ENCODE peak calls at places on chromosome 22, in six cellular contexts. B is tibial artery; S is mucosa of descending colon; H is fibroblast of lung; U is effector memory CD4-positive, alpha-beta T cell; K is spleen. X is an unnamed sample. For H3K9me3, H3K4me1 and H3K36me3, the result is how much of the 10 kb centered on the place peaks cover.

GRCh38 chr22:50606561-50607365 is 6.2 kb downstream of the MAPK8IP2 start:
- DNase-seq in B (no peak), H (no peak), S (no peak), K (peak), U (no peak), X (no peak)

GRCh38 chr22:36258750-36259619 is 6.1 kb downstream of the APOL1 start:
- DNase-seq in B (no peak), U (no peak), K (no peak), S (peak), H (peak), X (no peak)

GRCh38 chr22:42078469-42079318 is 806 bp upstream of the SMDT1 start:
- DNase-seq in B (no peak), U (no peak), H (peak), S (no peak), K (no peak), X (no peak)

GRCh38 chr22:50467341-50467740 is 7.5 kb downstream of the SBF1 start:
- DNase-seq in U (no peak), B (no peak), S (no peak), H (no peak), K (no peak), X (no peak)

GRCh38 chr22:17703811-17704210 is 65.3 kb downstream of the BCL2L13 start:
- DNase-seq in U (no peak), K (no peak), S (no peak), B (no peak), H (peak), X (no peak)

GRCh38 chr22:45240137-45240809 is 421 bp downstream of the KIAA0930 start:
- DNase-seq in U (peak), B (no peak), S (peak), H (no peak), K (peak), X (no peak)

GRCh38 chr22:50191041-50191740 is 5.5 kb downstream of the TRABD start:
- DNase-seq in K (peak), B (no peak), U (peak), S (peak), H (no peak), X (peak)

GRCh38 chr22:20865869-20866445 is 7.2 kb downstream of the SNAP29 start:
- DNase-seq in K (no peak), U (no peak), S (no peak), B (no peak), H (no peak), X (no peak)

GRCh38 chr22:42236268-42236667 is 34.2 kb downstream of the TCF20 start:
- DNase-seq in B (no peak), K (no peak), H (no peak), S (no peak), U (no peak), X (no peak)

GRCh38 chr22:23913306-23913660 is 19.1 kb downstream of the MIF start:
- DNase-seq in H (no peak), K (no peak), S (no peak), B (no peak), U (no peak), X (no peak)

GRCh38 chr22:19066531-19067271 is 55.5 kb downstream of the DGCR2 start:
- DNase-seq in S (no peak), H (peak), K (peak), B (no peak), U (no peak), X (no peak)

GRCh38 chr22:44453441-44454112 is 44.5 kb downstream of the RTL6 start:
- DNase-seq in B (no peak), K (peak), U (no peak), S (no peak), H (no peak), X (no peak)

GRCh38 chr22:17258015-17258827 is 39.0 kb upstream of the ADA2 start:
- DNase-seq in K (peak), B (no peak), U (peak), H (peak), S (peak), X (peak)

GRCh38 chr22:38127869-38128268 is 17.4 kb upstream of the BAIAP2L2 start:
- DNase-seq in S (peak), K (no peak), B (no peak), U (no peak), H (no peak), X (no peak)

GRCh38 chr22:50201191-50202129 is 649 bp downstream of the SELENOO start:
- DNase-seq in H (no peak), B (no peak), K (peak), S (no peak), U (no peak), X (no peak)

GRCh38 chr22:33625959-33626358 is 294.3 kb downstream of the LARGE1 start:
- DNase-seq in K (no peak), U (no peak), S (no peak), B (no peak), H (no peak), X (no peak)

GRCh38 chr22:43796567-43796966 is 15.5 kb downstream of the EFCAB6 start:
- DNase-seq in B (no peak), U (no peak), K (no peak), H (peak), S (no peak), X (no peak)

GRCh38 chr22:29151316-29151715 is 54.4 kb upstream of the EMID1 start:
- DNase-seq in B (no peak), H (no peak), K (no peak), U (no peak), S (peak), X (no peak)

GRCh38 chr22:50674606-50675552 is 2.3 kb downstream of the SHANK3 start:
- DNase-seq in H (no peak), U (no peak), B (no peak), K (no peak), S (peak), X (no peak)

GRCh38 chr22:25048659-25049657 is 96.4 kb downstream of the KIAA1671 start:
- DNase-seq in U (peak), K (peak), S (peak), H (peak), B (peak), X (peak)

GRCh38 chr22:44628856-44629255 is 73.1 kb upstream of the PRR5 start:
- DNase-seq in H (no peak), S (no peak), K (no peak), U (no peak), B (no peak), X (no peak)

GRCh38 chr22:21808130-21808529 is 59.3 kb downstream of the MAPK1 start:
- DNase-seq in U (no peak), K (no peak), H (no peak), S (no peak), B (no peak), X (no peak)

GRCh38 chr22:31342389-31343125 is 3.6 kb downstream of the PATZ1 start:
- DNase-seq in B (no peak), U (no peak), K (no peak), H (no peak), S (peak), X (no peak)

GRCh38 chr22:50199836-50200332 is 927 bp upstream of the SELENOO start:
- DNase-seq in U (no peak), B (no peak), S (no peak), K (peak), H (no peak), X (peak)

GRCh38 chr22:21941921-21942320 is 10.7 kb downstream of the PPM1F start:
- DNase-seq in S (no peak), B (no peak), K (no peak), U (no peak), H (no peak), X (no peak)

GRCh38 chr22:31578171-31578570 is 81.8 kb downstream of the SFI1 start:
- DNase-seq in B (no peak), U (no peak), H (no peak), S (no peak), K (no peak), X (no peak)

GRCh38 chr22:23376256-23376655 is 195.9 kb downstream of the BCR start:
- DNase-seq in B (no peak), U (no peak), H (no peak), K (no peak), S (peak), X (peak)

DNA sequence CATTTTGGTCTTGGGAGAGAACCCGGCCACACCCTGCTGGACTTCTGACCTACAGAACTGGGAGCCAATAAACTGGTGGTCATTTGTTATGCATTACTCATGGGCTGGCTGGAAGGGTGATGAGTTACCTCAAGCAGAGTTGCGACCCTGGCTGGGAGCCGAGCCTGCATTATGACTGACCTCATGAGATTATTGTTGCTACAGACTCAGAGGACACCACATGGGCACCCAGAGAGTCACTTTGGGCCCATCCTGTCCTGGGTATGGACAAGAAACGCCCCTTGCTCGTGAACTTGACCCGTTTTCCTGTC is 531.7 kb downstream of the TBC1D22A start:
- DNase-seq in K (no peak), B (peak), U (no peak), H (peak), S (no peak), X (no peak)
- H3K9me3 ChIP-seq in K (under half), B (under half), U (under half), H (under half), S (under half), X (under half)

GRCh38 chr22:39298194-39298987 is 21.0 kb downstream of the RPL3 start:
- DNase-seq in B (no peak), K (no peak), S (no peak), H (no peak), U (no peak), X (no peak)
- H3K4me1 ChIP-seq in B (under half), K (under half), S (under half), H (under half), U (under half), X (under half)

GRCh38 chr22:39185601-39186012 is 33.1 kb upstream of the CBX7 start:
- DNase-seq in U (no peak), S (no peak), B (no peak), H (peak), K (peak), X (no peak)

GRCh38 chr22:39184586-39185577 is 32.4 kb upstream of the CBX7 start:
- DNase-seq in K (peak), U (no peak), B (no peak), S (no peak), H (peak), X (no peak)

GRCh38 chr22:39182478-39183030 is 30.1 kb upstream of the CBX7 start:
- DNase-seq in B (no peak), S (no peak), K (peak), U (no peak), H (peak), X (no peak)

GRCh38 chr22:39181778-39182177 is 29.3 kb upstream of the CBX7 start:
- DNase-seq in S (no peak), H (no peak), B (no peak), U (no peak), K (peak), X (no peak)

GRCh38 chr22:39183991-39184585 is 31.6 kb upstream of the CBX7 start:
- DNase-seq in S (no peak), H (peak), U (no peak), K (peak), B (no peak), X (no peak)
- H3K36me3 ChIP-seq in S (under half), H (under half), U (under half), K (under half), B (under half), X (under half)

GRCh38 chr22:47610281-47610680 is 847.8 kb downstream of the TBC1D22A start:
- DNase-seq in B (no peak), U (no peak), K (peak), S (no peak), H (no peak), X (no peak)

GRCh38 chr22:47609653-47610052 is 847.2 kb downstream of the TBC1D22A start:
- DNase-seq in K (peak), B (no peak), U (no peak), H (no peak), S (no peak), X (no peak)

GRCh38 chr22:47606426-47606825 is 844.0 kb downstream of the TBC1D22A start:
- DNase-seq in B (peak), U (no peak), K (peak), H (no peak), S (no peak), X (no peak)

GRCh38 chr22:47607486-47607885 is 845.0 kb downstream of the TBC1D22A start:
- DNase-seq in K (peak), U (no peak), B (no peak), S (no peak), H (no peak), X (no peak)

GRCh38 chr22:47608421-47608820 is 846.0 kb downstream of the TBC1D22A start:
- DNase-seq in K (peak), S (no peak), U (no peak), B (no peak), H (no peak), X (no peak)
- H3K9me3 ChIP-seq in K (under half), S (under half), U (under half), B (under half), H (under half), X (under half)

X was measured in CD4-positive, alpha-beta memory T cell.